ENCODE peak calls at places on chromosomes 7 and 10, in eight cellular contexts. T is spleen; S is ovary; I is vagina; A is CD8-positive, alpha-beta memory T cell; G is body of pancreas; P is A549; Z is pancreas. Y is an unnamed sample.
A peak's percentile ranks its signal among the peaks of the same experiment; 100 is the strongest.

GRCh38 chr7:121079425-121080169 is 91.1 kb downstream of the CPED1 start:
- DNase-seq in I (no peak), T (no peak), Z (no peak), G (no peak), P (no peak), A (no peak), S (no peak), Y (no peak)

GRCh38 chr10:70786799-70787415 is 1.7 kb upstream of the TBATA start:
- DNase-seq in G (no peak), A (no peak), I (peak; percentile 27), T (no peak), Z (no peak), P (no peak), S (no peak), Y (no peak)

GRCh38 chr10:110789604-110790428 is 81.9 kb upstream of the PDCD4 start:
- DNase-seq in P (no peak), T (no peak), Z (no peak), A (no peak), I (no peak), G (peak; percentile 24), S (no peak), Y (no peak)

GRCh38 chr7:107327986-107328569 is 141.8 kb upstream of the GPR22 start:
- DNase-seq in S (no peak), G (no peak), I (no peak), T (no peak), Z (no peak), P (no peak), A (no peak), Y (no peak)

GRCh38 chr7:36487756-36488336 is 98.2 kb downstream of the ANLN start:
- DNase-seq in I (no peak), Z (peak; percentile 15), A (peak; percentile 53), T (no peak), S (no peak), P (peak; percentile 47), G (peak; percentile 36), Y (no peak)

GRCh38 chr10:42875388-42875755 is 92.8 kb downstream of the BMS1 start:
- DNase-seq in G (no peak), Z (no peak), I (peak; percentile 81), S (no peak), T (no peak), P (no peak), A (no peak), Y (no peak)

GRCh38 chr7:146116452-146117219 is at the start of gene CNTNAP2:
- DNase-seq in S (no peak), I (no peak), A (no peak), P (no peak), G (peak; percentile 5), T (peak; percentile 57), Z (no peak), Y (no peak)

GRCh38 chr7:92633211-92633906 is 43.2 kb upstream of the FAM133B start:
- DNase-seq in A (no peak), Z (no peak), P (peak; percentile 30), I (no peak), G (no peak), S (no peak), T (no peak), Y (no peak)

GRCh38 chr7:18520450-18521235 is 25.1 kb downstream of the HDAC9 start:
- DNase-seq in I (no peak), A (no peak), Z (no peak), G (no peak), T (no peak), S (no peak), P (no peak), Y (no peak)

GRCh38 chr10:110746254-110746826 is 102.2 kb downstream of the RBM20 start:
- DNase-seq in A (peak; percentile 38), G (peak; percentile 85), T (no peak), S (peak; percentile 48), P (peak; percentile 67), Z (peak; percentile 79), I (no peak), Y (peak; percentile 48)

GRCh38 chr7:24580283-24580946 is 7.2 kb downstream of the PALS2 start:
- DNase-seq in I (no peak), S (no peak), T (no peak), A (no peak), G (no peak), Z (no peak), P (no peak), Y (no peak)

GRCh38 chr7:100200693-100201092 is 19.1 kb upstream of the PVRIG start:
- DNase-seq in S (no peak), G (peak; percentile 38), A (no peak), T (no peak), I (no peak), Z (no peak), P (no peak), Y (no peak)

GRCh38 chr7:66921918-66922486 is 977 bp downstream of the TMEM248 start:
- DNase-seq in I (no peak), S (no peak), P (no peak), G (no peak), A (peak; percentile 22), Z (no peak), T (no peak), Y (no peak)

GRCh38 chr7:45084336-45084735 is 4.4 kb downstream of the NACAD start:
- DNase-seq in I (no peak), A (no peak), P (no peak), G (no peak), Z (no peak), S (no peak), T (peak; percentile 29), Y (no peak)

DNA sequence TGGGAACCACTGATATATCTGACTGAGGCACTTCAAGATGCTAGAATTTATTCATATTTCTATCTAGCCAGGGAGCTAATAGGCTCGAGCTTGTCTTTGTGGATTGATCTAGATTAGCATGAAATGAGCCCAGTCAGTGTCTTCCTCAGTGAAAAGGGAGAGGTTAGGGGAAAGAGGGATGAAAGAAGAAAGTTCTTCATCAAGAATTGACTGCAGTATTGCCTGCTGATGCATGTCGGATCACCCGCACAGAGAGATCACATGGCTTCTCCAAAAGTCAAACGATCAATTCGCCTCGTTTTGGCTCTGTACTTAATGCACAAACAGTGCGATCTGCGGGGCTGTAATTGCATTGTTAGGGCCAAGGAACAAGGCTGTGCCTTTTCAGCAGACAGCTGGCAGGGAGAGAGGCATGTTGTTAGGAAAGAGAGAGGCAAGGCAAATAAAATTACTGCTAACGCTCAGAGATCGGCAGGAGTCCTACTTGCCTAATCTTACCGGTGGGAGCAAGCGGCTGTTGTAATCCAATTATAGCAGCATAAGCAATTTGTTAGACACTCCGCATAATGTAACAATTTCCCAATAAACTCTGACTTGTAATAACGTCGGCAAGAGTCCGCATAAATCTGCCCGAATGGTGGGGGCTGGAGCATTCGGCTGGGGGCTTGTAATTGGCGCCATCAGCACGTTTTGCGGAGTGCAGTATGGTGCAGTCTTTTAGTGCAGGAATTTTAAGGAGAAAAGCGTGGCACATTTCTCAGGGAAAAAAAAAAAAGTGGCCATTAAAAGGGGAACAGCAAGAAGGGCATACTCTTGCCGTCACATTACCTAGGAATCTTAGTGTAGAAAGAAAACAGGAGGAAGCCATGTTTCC is 102.1 kb downstream of the POLL start:
- DNase-seq in A (no peak), G (peak; percentile 15), S (peak; percentile 22), T (no peak), I (peak; percentile 90), P (no peak), Z (no peak), Y (no peak)
- H3K27ac ChIP-seq in A (no peak overlapping the region), G (no peak overlapping the region), S (no peak overlapping the region), T (no peak overlapping the region), I (no peak overlapping the region), P (no peak overlapping the region), Z (no peak overlapping the region), Y (no peak overlapping the region)

GRCh38 chr10:15813415-15813814 is 46.9 kb downstream of the MINDY3 start:
- DNase-seq in T (no peak), A (no peak), G (no peak), P (no peak), S (no peak), I (no peak), Z (no peak), Y (no peak)

GRCh38 chr10:15805395-15806058 is 54.8 kb downstream of the MINDY3 start:
- DNase-seq in T (no peak), G (no peak), S (no peak), A (no peak), I (no peak), Z (no peak), P (no peak), Y (no peak)

GRCh38 chr10:15809450-15809849 is 50.9 kb downstream of the MINDY3 start:
- DNase-seq in S (no peak), G (no peak), Z (no peak), A (no peak), P (no peak), T (no peak), I (no peak), Y (no peak)

GRCh38 chr10:15804109-15804508 is 56.2 kb downstream of the MINDY3 start:
- DNase-seq in G (no peak), Z (no peak), S (no peak), T (no peak), I (no peak), P (no peak), A (no peak), Y (no peak)

GRCh38 chr10:15808204-15808797 is 52.0 kb downstream of the MINDY3 start:
- DNase-seq in P (no peak), T (no peak), I (no peak), A (no peak), Z (no peak), S (no peak), G (no peak), Y (no peak)
- H3K27ac ChIP-seq in P (no peak overlapping the region), T (no peak overlapping the region), I (no peak overlapping the region), A (no peak overlapping the region), Z (no peak overlapping the region), S (no peak overlapping the region), G (no peak overlapping the region), Y (no peak overlapping the region)

GRCh38 chr7:119983468-119983867 is 289.5 kb upstream of the KCND2 start:
- DNase-seq in S (no peak), T (no peak), Z (no peak), G (no peak), I (no peak), P (no peak), A (no peak), Y (no peak)

GRCh38 chr7:119982884-119983283 is 290.1 kb upstream of the KCND2 start:
- DNase-seq in S (no peak), I (no peak), A (no peak), T (no peak), Z (no peak), G (no peak), P (no peak), Y (no peak)

GRCh38 chr7:119988401-119988800 is 284.6 kb upstream of the KCND2 start:
- DNase-seq in I (no peak), T (no peak), Z (no peak), G (no peak), A (no peak), P (no peak), S (no peak), Y (no peak)

DNA sequence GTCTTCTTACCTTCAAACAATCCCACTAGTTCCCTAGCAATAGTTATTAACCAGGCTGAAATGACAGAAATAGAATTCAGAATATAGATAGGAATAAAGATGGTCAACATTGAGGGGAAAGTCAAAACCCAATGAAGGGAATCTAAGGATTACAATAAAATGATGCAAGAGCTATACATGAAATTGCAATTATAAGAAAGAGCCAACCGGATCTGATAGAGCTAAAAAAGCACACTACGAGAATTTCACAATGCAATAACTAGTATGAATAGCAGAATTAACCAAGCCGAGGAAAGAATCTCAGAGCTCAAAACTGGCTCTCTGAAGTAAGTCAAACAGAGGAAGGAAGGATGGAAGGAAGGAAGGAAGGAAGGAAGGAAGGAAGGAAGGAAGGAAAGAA is 288.7 kb upstream of the KCND2 start:
- DNase-seq in S (no peak), A (no peak), T (no peak), G (no peak), Z (no peak), P (no peak), I (no peak), Y (no peak)
- H3K27ac ChIP-seq in S (no peak overlapping the region), A (no peak overlapping the region), T (no peak overlapping the region), G (no peak overlapping the region), Z (no peak overlapping the region), P (no peak overlapping the region), I (no peak overlapping the region), Y (no peak overlapping the region)

GRCh38 chr7:952548-953441 is 1.7 kb downstream of the ADAP1 start:
- DNase-seq in S (no peak), A (no peak), T (no peak), P (no peak), I (no peak), G (no peak), Z (no peak), Y (no peak)
- H3K27ac ChIP-seq in S (no peak overlapping the region), A (no peak overlapping the region), T (no peak overlapping the region), P (no peak overlapping the region), I (no peak overlapping the region), G (no peak overlapping the region), Z (no peak overlapping the region), Y (no peak overlapping the region)